ENCODE peak calls at places on chromosomes 1 and 21, in nine cellular contexts. I, E, X, O, P, T, G, H and N are unnamed samples.

GRCh38 chr1:108719253-108719652 is 6.5 kb downstream of the FNDC7 start:
- DNase-seq in X (peak), E (no peak), P (no peak), H (no peak), T (no peak), I (peak), O (no peak), G (no peak), N (no peak)

GRCh38 chr21:16605588-16605987 is 875.8 kb downstream of the USP25 start:
- DNase-seq in H (no peak), E (peak), G (no peak), P (no peak), O (no peak), I (no peak), X (peak), T (no peak), N (no peak)

GRCh38 chr1:224132901-224133300 is 19.0 kb downstream of the FBXO28 start:
- DNase-seq in T (no peak), P (no peak), H (no peak), I (no peak), E (peak), G (no peak), X (no peak), O (no peak), N (no peak)

GRCh38 chr1:81699234-81699633 is 101.5 kb upstream of the ADGRL2 start:
- DNase-seq in I (peak), H (no peak), G (peak), T (no peak), P (no peak), X (peak), E (peak), O (no peak), N (no peak)

GRCh38 chr1:110211503-110212164 is 1.5 kb downstream of the KCNC4 start:
- DNase-seq in T (no peak), H (no peak), G (no peak), E (peak), O (no peak), X (no peak), P (no peak), I (no peak), N (no peak)

GRCh38 chr1:169914534-169914933 is 20.8 kb upstream of the SCYL3 start:
- DNase-seq in E (peak), T (no peak), I (peak), P (no peak), X (peak), H (no peak), O (no peak), G (peak), N (no peak)

GRCh38 chr21:42350899-42351543 is at the start of gene TFF2:
- DNase-seq in I (no peak), E (no peak), H (peak), T (no peak), X (no peak), P (no peak), O (no peak), G (no peak), N (no peak)

GRCh38 chr1:212470059-212470458 is 37.3 kb downstream of the NENF start:
- DNase-seq in I (peak), G (peak), P (peak), E (peak), T (no peak), X (peak), O (peak), H (peak), N (peak)

GRCh38 chr1:183600136-183600535 is 9.9 kb upstream of the NCF2 start:
- DNase-seq in O (no peak), E (peak), P (peak), T (no peak), X (peak), I (peak), H (no peak), G (peak), N (peak)

GRCh38 chr1:10519016-10519417 is 44.3 kb downstream of the PEX14 start:
- DNase-seq in P (no peak), I (no peak), H (no peak), O (no peak), E (no peak), T (no peak), G (no peak), X (no peak), N (no peak)

GRCh38 chr1:214472362-214472761 is 79.0 kb downstream of the PTPN14 start:
- DNase-seq in T (no peak), O (no peak), P (no peak), I (no peak), H (no peak), X (no peak), E (peak), G (peak), N (no peak)

GRCh38 chr1:11337536-11338350 is 64.7 kb downstream of the UBIAD1 start:
- DNase-seq in P (no peak), O (peak), H (no peak), X (peak), G (no peak), I (no peak), T (peak), E (no peak), N (no peak)

GRCh38 chr1:94725566-94725965 is 94.6 kb upstream of the SLC44A3 start:
- DNase-seq in I (no peak), T (no peak), P (no peak), H (no peak), O (no peak), G (no peak), E (peak), X (no peak), N (no peak)

GRCh38 chr1:213370523-213370922 is 319.5 kb downstream of the RPS6KC1 start:
- DNase-seq in G (no peak), O (no peak), E (no peak), T (no peak), P (no peak), H (no peak), X (no peak), I (no peak), N (no peak)

GRCh38 chr21:17708541-17709265 is 96.0 kb upstream of the BTG3 start:
- DNase-seq in E (no peak), P (no peak), G (peak), O (no peak), X (no peak), T (no peak), I (no peak), H (no peak), N (no peak)

GRCh38 chr1:22588899-22589422 is 25.7 kb downstream of the EPHA8 start:
- DNase-seq in O (no peak), X (no peak), T (no peak), I (no peak), E (no peak), H (no peak), G (no peak), P (no peak), N (no peak)

GRCh38 chr1:18512883-18513282 is 32.2 kb downstream of the KLHDC7A start:
- DNase-seq in T (no peak), H (no peak), O (no peak), E (no peak), G (no peak), P (no peak), X (no peak), I (no peak), N (no peak)

GRCh38 chr1:156497078-156497742 is 3.4 kb downstream of the MEF2D start:
- DNase-seq in G (no peak), E (no peak), T (no peak), X (no peak), O (no peak), P (no peak), I (no peak), H (no peak), N (no peak)

GRCh38 chr1:156495401-156496140 is 5.0 kb downstream of the MEF2D start:
- DNase-seq in E (no peak), H (no peak), T (no peak), I (no peak), X (no peak), P (no peak), G (no peak), O (no peak), N (no peak)

GRCh38 chr1:156494309-156494895 is 6.2 kb downstream of the MEF2D start:
- DNase-seq in H (no peak), G (no peak), P (no peak), E (no peak), I (no peak), O (no peak), X (no peak), T (no peak), N (no peak)

GRCh38 chr1:156497743-156498446 is 2.7 kb downstream of the MEF2D start:
- DNase-seq in E (no peak), T (peak), X (no peak), H (no peak), O (no peak), G (no peak), I (no peak), P (no peak), N (no peak)

GRCh38 chr1:156496211-156496761 is 4.3 kb downstream of the MEF2D start:
- DNase-seq in P (no peak), T (peak), E (no peak), G (no peak), I (peak), O (no peak), H (no peak), X (no peak), N (no peak)
- H3K4me3 ChIP-seq in P (peak), T (peak), E (peak), G (peak), I (no peak), O (no peak), H (peak), X (peak), N (no peak)

GRCh38 chr1:226217273-226217672 is 6.2 kb upstream of the MIXL1 start:
- DNase-seq in I (peak), T (no peak), E (peak), X (peak), G (peak), O (no peak), H (no peak), P (peak), N (no peak)

GRCh38 chr1:226222686-226223085 is 778 bp upstream of the MIXL1 start:
- DNase-seq in O (no peak), I (no peak), X (no peak), T (no peak), P (no peak), H (no peak), G (no peak), E (no peak), N (no peak)

GRCh38 chr1:226223786-226224244 is 351 bp downstream of the MIXL1 start:
- DNase-seq in E (peak), G (no peak), T (peak), O (no peak), P (no peak), X (peak), H (no peak), I (no peak), N (no peak)

GRCh38 chr1:226223157-226223785 is at the start of gene MIXL1:
- DNase-seq in I (no peak), T (no peak), P (no peak), O (no peak), G (no peak), E (peak), X (no peak), H (no peak), N (no peak)

DNA sequence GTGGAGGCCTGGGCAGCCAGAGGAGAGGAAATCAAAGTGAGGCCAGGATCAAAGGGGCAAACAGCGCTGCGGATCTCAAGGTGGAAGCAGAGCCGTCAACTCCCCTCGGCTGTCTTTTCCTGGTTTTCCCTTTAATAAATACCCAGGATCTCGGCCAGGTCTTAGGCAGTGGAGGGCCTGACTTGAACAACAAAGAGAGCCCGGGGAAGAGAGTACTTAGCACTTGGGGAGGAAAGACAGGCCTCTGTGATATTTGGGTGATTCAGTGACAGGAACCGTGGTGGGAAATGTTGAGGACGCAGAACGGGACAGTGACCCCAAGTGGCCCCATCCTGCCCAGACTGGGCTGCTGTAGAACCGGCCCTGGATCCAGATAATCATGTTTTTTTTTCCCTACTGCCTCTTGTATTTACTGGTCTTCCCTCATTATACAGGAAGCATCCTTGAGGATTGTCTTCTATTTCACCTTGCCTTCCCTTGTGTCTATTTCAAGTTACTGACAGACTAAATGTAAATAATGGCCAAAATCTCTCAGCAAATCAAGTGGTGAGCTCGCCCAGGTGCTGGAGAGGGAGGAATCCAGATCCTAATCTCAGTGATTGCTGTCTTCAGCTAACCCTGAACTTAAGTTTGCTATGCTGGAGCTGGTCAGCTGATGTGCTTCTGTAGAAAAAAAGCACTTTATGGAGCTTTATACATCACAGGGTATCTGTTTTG is 2.8 kb upstream of the MIXL1 start:
- DNase-seq in E (no peak), O (no peak), T (no peak), X (no peak), P (no peak), G (no peak), I (no peak), H (no peak), N (no peak)
- TF ChIP-seq CTCF in E (no peak), O (no peak), T (no peak), X (no peak), P (no peak), G (no peak), I (no peak), H (no peak), N (no peak)

GRCh38 chr1:16956775-16957174 is 23.6 kb downstream of the MFAP2 start:
- DNase-seq in O (no peak), P (no peak), X (no peak), T (no peak), I (no peak), H (no peak), E (no peak), G (no peak), N (no peak)

GRCh38 chr1:16958475-16958874 is 21.9 kb downstream of the MFAP2 start:
- DNase-seq in G (no peak), I (no peak), T (no peak), P (no peak), X (no peak), E (no peak), O (no peak), H (no peak), N (no peak)

GRCh38 chr1:16965486-16966067 is 14.8 kb downstream of the MFAP2 start:
- DNase-seq in G (no peak), E (no peak), P (no peak), T (no peak), I (no peak), H (no peak), O (no peak), X (no peak), N (no peak)

GRCh38 chr1:16961297-16962124 is 18.9 kb downstream of the MFAP2 start:
- DNase-seq in X (no peak), O (no peak), E (peak), H (no peak), P (no peak), T (no peak), G (no peak), I (no peak), N (no peak)

DNA sequence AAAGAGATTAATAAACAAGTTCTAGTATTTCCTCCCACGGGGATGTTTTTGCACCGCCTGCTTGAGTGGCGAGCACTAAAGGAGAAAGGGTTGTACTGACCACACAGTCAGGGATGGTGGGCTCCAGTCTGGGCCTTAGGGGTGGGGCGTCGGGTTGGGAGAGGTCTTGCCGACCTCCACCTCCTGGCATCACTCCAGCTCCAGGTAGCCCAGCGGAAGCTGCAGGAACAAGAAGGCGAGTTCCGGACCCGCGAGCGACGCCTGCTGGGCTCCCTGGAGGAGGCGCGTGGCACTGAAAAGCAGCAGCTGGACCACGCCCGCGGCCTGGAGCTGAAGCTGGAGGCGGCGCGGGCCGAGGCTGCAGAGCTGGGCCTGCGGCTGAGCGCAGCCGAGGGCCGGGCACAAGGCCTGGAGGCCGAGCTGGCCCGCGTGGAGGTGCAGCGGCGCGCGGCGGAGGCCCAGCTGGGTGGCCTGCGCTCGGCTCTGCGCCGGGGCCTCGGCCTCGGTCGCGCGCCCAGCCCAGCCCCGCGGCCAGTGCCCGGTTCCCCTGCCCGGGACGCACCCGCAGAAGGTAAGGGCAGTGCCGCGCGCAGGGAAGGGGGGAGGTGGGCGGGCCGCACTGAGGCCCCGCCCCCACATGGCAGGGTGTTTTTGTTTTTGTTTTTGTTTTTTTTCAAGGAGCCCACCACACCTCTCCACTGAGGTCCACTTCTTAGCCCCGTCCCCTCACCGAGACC is 19.7 kb downstream of the MFAP2 start:
- DNase-seq in O (peak), T (peak), I (peak), X (peak), H (peak), G (peak), E (peak), P (no peak), N (no peak)
- H3K4me3 ChIP-seq in O (peak), T (peak), I (peak), X (peak), H (peak), G (peak), E (peak), P (peak), N (peak)

GRCh38 chr1:58571616-58572015 is 5.4 kb downstream of the TACSTD2 start:
- DNase-seq in E (no peak), I (no peak), P (no peak), O (no peak), T (no peak), X (no peak), G (no peak), H (no peak), N (no peak)

GRCh38 chr1:58570817-58571216 is 6.2 kb downstream of the TACSTD2 start:
- DNase-seq in X (no peak), E (no peak), G (no peak), O (no peak), T (no peak), H (no peak), P (no peak), I (no peak), N (no peak)

GRCh38 chr1:58568271-58568860 is 8.7 kb downstream of the TACSTD2 start:
- DNase-seq in I (no peak), G (no peak), X (no peak), P (no peak), H (no peak), T (no peak), O (no peak), E (no peak), N (no peak)

GRCh38 chr1:58568911-58569310 is 8.1 kb downstream of the TACSTD2 start:
- DNase-seq in H (no peak), X (no peak), E (no peak), G (no peak), T (no peak), P (no peak), I (no peak), O (no peak), N (no peak)

GRCh38 chr1:58570094-58570493 is 7.0 kb downstream of the TACSTD2 start:
- DNase-seq in I (no peak), X (no peak), T (no peak), E (no peak), G (no peak), H (no peak), O (no peak), P (no peak), N (no peak)
- TF ChIP-seq CTCF in I (no peak), X (no peak), T (no peak), E (no peak), G (no peak), H (no peak), O (no peak), P (no peak), N (no peak)